ENCODE peak calls at places on chromosomes 3 and 15, in nine cellular contexts. N is NCI-H1092, L is activated gamma-delta T cell treated with Interleukin-2 at 50 U/mL for 16 hours, X is astrocyte of the spinal cord, S is AG10803, Z is Calu3, V is left ventricle myocardium inferior, O is posterior cingulate gyrus, W is fibroblast of the conjunctiva. Q is an unnamed sample.

GRCh38 chr3:73007992-73008712 is 11.5 kb downstream of the PPP4R2 start:
- DNase-seq in N (no peak), L (no peak), X (no peak), S (no peak), Z (no peak), V (no peak), O (no peak), W (no peak), Q (no peak)

GRCh38 chr3:185070491-185071335 is 82.1 kb downstream of the C3orf70 start:
- DNase-seq in N (no peak), L (no peak), X (no peak), S (peak; percentile 33), Z (peak; percentile 45), V (no peak), O (no peak), W (no peak), Q (peak; percentile 10)

GRCh38 chr3:106683931-106684330 is 693.3 kb upstream of the CCDC54 start:
- DNase-seq in N (no peak), L (no peak), X (no peak), S (no peak), Z (no peak), V (no peak), O (no peak), W (no peak), Q (no peak)

GRCh38 chr15:55344206-55344605 is 25.2 kb downstream of the PIGB start:
- DNase-seq in N (no peak), L (no peak), X (no peak), S (peak; percentile 76), Z (no peak), V (no peak), O (no peak), W (no peak), Q (no peak)

GRCh38 chr3:126476166-126476975 is 680 bp upstream of the ZXDC start:
- DNase-seq in N (peak; percentile 68), L (no peak), X (peak; percentile 24), S (peak; percentile 13), Z (peak; percentile 78), V (no peak), O (peak; percentile 29), W (no peak), Q (peak; percentile 23)

GRCh38 chr3:55191911-55192787 is 264.3 kb upstream of the LRTM1 start:
- DNase-seq in N (no peak), L (no peak), X (peak; percentile 97), S (peak; percentile 100), Z (no peak), V (no peak), O (no peak), W (peak; percentile 44), Q (peak; percentile 94)

GRCh38 chr15:64284037-64284436 is 71.9 kb downstream of the CSNK1G1 start:
- DNase-seq in N (no peak), L (no peak), X (peak; percentile 63), S (peak; percentile 53), Z (no peak), V (no peak), O (no peak), W (peak; percentile 33), Q (peak; percentile 4)

GRCh38 chr3:28673438-28673837 is 324.8 kb upstream of the AZI2 start:
- DNase-seq in N (no peak), L (no peak), X (no peak), S (no peak), Z (no peak), V (no peak), O (no peak), W (no peak), Q (no peak)

GRCh38 chr3:123385499-123385898 is 63.4 kb downstream of the ADCY5 start:
- DNase-seq in N (no peak), L (no peak), X (no peak), S (no peak), Z (no peak), V (no peak), O (no peak), W (no peak), Q (no peak)

GRCh38 chr3:59180006-59180405 is 130.2 kb upstream of the CFAP20DC start:
- DNase-seq in N (no peak), L (no peak), X (no peak), S (no peak), Z (no peak), V (no peak), O (no peak), W (no peak), Q (no peak)

GRCh38 chr15:42069025-42069424 is 25.3 kb downstream of the PLA2G4D start:
- DNase-seq in N (no peak), L (no peak), X (no peak), S (no peak), Z (no peak), V (no peak), O (no peak), W (no peak), Q (no peak)

GRCh38 chr15:71288348-71288955 is 173.2 kb downstream of the THSD4 start:
- DNase-seq in N (no peak), L (no peak), X (no peak), S (no peak), Z (no peak), V (no peak), O (no peak), W (no peak), Q (no peak)

Q was measured in A172.